ENCODE peak calls at places on chromosome 2, in ten cellular contexts. One of them, this sample, is unnamed.

GRCh38 chr2:186308347-186308746 is 177.7 kb upstream of the ZC3H15 start:
- DNase-seq in stimulated activated CD4-positive, alpha-beta T cell treated with anti-CD3 and anti-CD28 coated beads, TNF-alpha, amount 100 ng/mL, for 1 hour: no peak
- DNase-seq in hepatic stellate cell: no peak
- DNase-seq in stimulated activated CD8-positive, alpha-beta memory T cell treated with anti-CD3 and anti-CD28 coated beads, Interleukin-7, amount 100 ng/mL, for 24 hours: no peak
- DNase-seq in NCI-H2107: no peak
- DNase-seq in thyroid gland: no peak
- DNase-seq in frontal cortex: no peak
- DNase-seq in CD8-positive, alpha-beta T cell: no peak
- DNase-seq in GM10248: no peak
- DNase-seq in EH: no peak
- DNase-seq in this sample: no peak

GRCh38 chr2:159111346-159111922 is 143.0 kb downstream of the TANC1 start:
- DNase-seq in NCI-H2107: no peak
- DNase-seq in hepatic stellate cell: no peak
- DNase-seq in stimulated activated CD4-positive, alpha-beta T cell treated with anti-CD3 and anti-CD28 coated beads, TNF-alpha, amount 100 ng/mL, for 1 hour: no peak
- DNase-seq in frontal cortex: no peak
- DNase-seq in thyroid gland: no peak
- DNase-seq in stimulated activated CD8-positive, alpha-beta memory T cell treated with anti-CD3 and anti-CD28 coated beads, Interleukin-7, amount 100 ng/mL, for 24 hours: no peak
- DNase-seq in EH: peak
- DNase-seq in GM10248: no peak
- DNase-seq in CD8-positive, alpha-beta T cell: no peak
- DNase-seq in this sample: no peak

GRCh38 chr2:223688094-223688835 is 86.1 kb upstream of the SCG2 start:
- DNase-seq in NCI-H2107: no peak
- DNase-seq in hepatic stellate cell: no peak
- DNase-seq in stimulated activated CD4-positive, alpha-beta T cell treated with anti-CD3 and anti-CD28 coated beads, TNF-alpha, amount 100 ng/mL, for 1 hour: no peak
- DNase-seq in CD8-positive, alpha-beta T cell: no peak
- DNase-seq in thyroid gland: no peak
- DNase-seq in stimulated activated CD8-positive, alpha-beta memory T cell treated with anti-CD3 and anti-CD28 coated beads, Interleukin-7, amount 100 ng/mL, for 24 hours: no peak
- DNase-seq in GM10248: no peak
- DNase-seq in frontal cortex: no peak
- DNase-seq in EH: no peak
- DNase-seq in this sample: no peak

GRCh38 chr2:728165-728564 is 51.0 kb upstream of the TMEM18 start:
- DNase-seq in stimulated activated CD8-positive, alpha-beta memory T cell treated with anti-CD3 and anti-CD28 coated beads, Interleukin-7, amount 100 ng/mL, for 24 hours: no peak
- DNase-seq in hepatic stellate cell: no peak
- DNase-seq in frontal cortex: no peak
- DNase-seq in CD8-positive, alpha-beta T cell: no peak
- DNase-seq in EH: no peak
- DNase-seq in stimulated activated CD4-positive, alpha-beta T cell treated with anti-CD3 and anti-CD28 coated beads, TNF-alpha, amount 100 ng/mL, for 1 hour: no peak
- DNase-seq in NCI-H2107: no peak
- DNase-seq in GM10248: no peak
- DNase-seq in thyroid gland: no peak
- DNase-seq in this sample: no peak

GRCh38 chr2:29910960-29911359 is 10.4 kb downstream of the ALK start:
- DNase-seq in frontal cortex: no peak
- DNase-seq in CD8-positive, alpha-beta T cell: no peak
- DNase-seq in NCI-H2107: no peak
- DNase-seq in stimulated activated CD4-positive, alpha-beta T cell treated with anti-CD3 and anti-CD28 coated beads, TNF-alpha, amount 100 ng/mL, for 1 hour: no peak
- DNase-seq in thyroid gland: no peak
- DNase-seq in EH: no peak
- DNase-seq in hepatic stellate cell: no peak
- DNase-seq in GM10248: no peak
- DNase-seq in stimulated activated CD8-positive, alpha-beta memory T cell treated with anti-CD3 and anti-CD28 coated beads, Interleukin-7, amount 100 ng/mL, for 24 hours: no peak
- DNase-seq in this sample: no peak

GRCh38 chr2:142868281-142868762 is 9.1 kb upstream of the KYNU start:
- DNase-seq in frontal cortex: no peak
- DNase-seq in NCI-H2107: no peak
- DNase-seq in GM10248: no peak
- DNase-seq in stimulated activated CD8-positive, alpha-beta memory T cell treated with anti-CD3 and anti-CD28 coated beads, Interleukin-7, amount 100 ng/mL, for 24 hours: no peak
- DNase-seq in stimulated activated CD4-positive, alpha-beta T cell treated with anti-CD3 and anti-CD28 coated beads, TNF-alpha, amount 100 ng/mL, for 1 hour: no peak
- DNase-seq in EH: no peak
- DNase-seq in hepatic stellate cell: no peak
- DNase-seq in CD8-positive, alpha-beta T cell: no peak
- DNase-seq in thyroid gland: peak
- DNase-seq in this sample: no peak

GRCh38 chr2:152067823-152068222 is 31.0 kb downstream of the CACNB4 start:
- DNase-seq in thyroid gland: no peak
- DNase-seq in stimulated activated CD4-positive, alpha-beta T cell treated with anti-CD3 and anti-CD28 coated beads, TNF-alpha, amount 100 ng/mL, for 1 hour: no peak
- DNase-seq in stimulated activated CD8-positive, alpha-beta memory T cell treated with anti-CD3 and anti-CD28 coated beads, Interleukin-7, amount 100 ng/mL, for 24 hours: no peak
- DNase-seq in hepatic stellate cell: no peak
- DNase-seq in NCI-H2107: no peak
- DNase-seq in GM10248: no peak
- DNase-seq in EH: no peak
- DNase-seq in frontal cortex: no peak
- DNase-seq in CD8-positive, alpha-beta T cell: no peak
- DNase-seq in this sample: no peak

GRCh38 chr2:161946489-161947107 is 127.4 kb downstream of the DPP4 start:
- DNase-seq in CD8-positive, alpha-beta T cell: no peak
- DNase-seq in stimulated activated CD8-positive, alpha-beta memory T cell treated with anti-CD3 and anti-CD28 coated beads, Interleukin-7, amount 100 ng/mL, for 24 hours: no peak
- DNase-seq in hepatic stellate cell: no peak
- DNase-seq in thyroid gland: no peak
- DNase-seq in frontal cortex: no peak
- DNase-seq in GM10248: no peak
- DNase-seq in EH: peak
- DNase-seq in NCI-H2107: no peak
- DNase-seq in stimulated activated CD4-positive, alpha-beta T cell treated with anti-CD3 and anti-CD28 coated beads, TNF-alpha, amount 100 ng/mL, for 1 hour: no peak
- DNase-seq in this sample: peak

GRCh38 chr2:16662440-16662839 is 3.2 kb downstream of the CYRIA start:
- DNase-seq in EH: no peak
- DNase-seq in frontal cortex: no peak
- DNase-seq in stimulated activated CD4-positive, alpha-beta T cell treated with anti-CD3 and anti-CD28 coated beads, TNF-alpha, amount 100 ng/mL, for 1 hour: no peak
- DNase-seq in CD8-positive, alpha-beta T cell: no peak
- DNase-seq in GM10248: no peak
- DNase-seq in hepatic stellate cell: no peak
- DNase-seq in stimulated activated CD8-positive, alpha-beta memory T cell treated with anti-CD3 and anti-CD28 coated beads, Interleukin-7, amount 100 ng/mL, for 24 hours: no peak
- DNase-seq in NCI-H2107: no peak
- DNase-seq in thyroid gland: peak
- DNase-seq in this sample: no peak

GRCh38 chr2:67214585-67215184 is 182.4 kb upstream of the ETAA1 start:
- DNase-seq in stimulated activated CD4-positive, alpha-beta T cell treated with anti-CD3 and anti-CD28 coated beads, TNF-alpha, amount 100 ng/mL, for 1 hour: no peak
- DNase-seq in stimulated activated CD8-positive, alpha-beta memory T cell treated with anti-CD3 and anti-CD28 coated beads, Interleukin-7, amount 100 ng/mL, for 24 hours: no peak
- DNase-seq in thyroid gland: no peak
- DNase-seq in CD8-positive, alpha-beta T cell: no peak
- DNase-seq in NCI-H2107: no peak
- DNase-seq in GM10248: no peak
- DNase-seq in EH: no peak
- DNase-seq in frontal cortex: no peak
- DNase-seq in hepatic stellate cell: no peak
- DNase-seq in this sample: no peak

GRCh38 chr2:100422320-100422719 is 4.9 kb upstream of the CHST10 start:
- DNase-seq in CD8-positive, alpha-beta T cell: no peak
- DNase-seq in frontal cortex: peak
- DNase-seq in EH: peak
- DNase-seq in thyroid gland: peak
- DNase-seq in GM10248: no peak
- DNase-seq in NCI-H2107: no peak
- DNase-seq in hepatic stellate cell: peak
- DNase-seq in stimulated activated CD4-positive, alpha-beta T cell treated with anti-CD3 and anti-CD28 coated beads, TNF-alpha, amount 100 ng/mL, for 1 hour: no peak
- DNase-seq in stimulated activated CD8-positive, alpha-beta memory T cell treated with anti-CD3 and anti-CD28 coated beads, Interleukin-7, amount 100 ng/mL, for 24 hours: no peak
- DNase-seq in this sample: peak

GRCh38 chr2:150090031-150090430 is 397.4 kb downstream of the RND3 start:
- DNase-seq in CD8-positive, alpha-beta T cell: no peak
- DNase-seq in thyroid gland: no peak
- DNase-seq in NCI-H2107: no peak
- DNase-seq in frontal cortex: no peak
- DNase-seq in GM10248: no peak
- DNase-seq in EH: no peak
- DNase-seq in hepatic stellate cell: no peak
- DNase-seq in stimulated activated CD4-positive, alpha-beta T cell treated with anti-CD3 and anti-CD28 coated beads, TNF-alpha, amount 100 ng/mL, for 1 hour: no peak
- DNase-seq in stimulated activated CD8-positive, alpha-beta memory T cell treated with anti-CD3 and anti-CD28 coated beads, Interleukin-7, amount 100 ng/mL, for 24 hours: no peak
- DNase-seq in this sample: no peak

GRCh38 chr2:197229509-197230458 is 80.8 kb downstream of the ANKRD44 start:
- DNase-seq in stimulated activated CD4-positive, alpha-beta T cell treated with anti-CD3 and anti-CD28 coated beads, TNF-alpha, amount 100 ng/mL, for 1 hour: no peak
- DNase-seq in hepatic stellate cell: peak
- DNase-seq in EH: peak
- DNase-seq in stimulated activated CD8-positive, alpha-beta memory T cell treated with anti-CD3 and anti-CD28 coated beads, Interleukin-7, amount 100 ng/mL, for 24 hours: no peak
- DNase-seq in frontal cortex: no peak
- DNase-seq in NCI-H2107: no peak
- DNase-seq in CD8-positive, alpha-beta T cell: no peak
- DNase-seq in thyroid gland: no peak
- DNase-seq in GM10248: no peak
- DNase-seq in this sample: no peak

GRCh38 chr2:20182241-20182931 is 42.5 kb downstream of the SDC1 start:
- DNase-seq in CD8-positive, alpha-beta T cell: no peak
- DNase-seq in EH: peak
- DNase-seq in frontal cortex: no peak
- DNase-seq in GM10248: no peak
- DNase-seq in NCI-H2107: no peak
- DNase-seq in stimulated activated CD4-positive, alpha-beta T cell treated with anti-CD3 and anti-CD28 coated beads, TNF-alpha, amount 100 ng/mL, for 1 hour: no peak
- DNase-seq in thyroid gland: peak
- DNase-seq in hepatic stellate cell: peak
- DNase-seq in stimulated activated CD8-positive, alpha-beta memory T cell treated with anti-CD3 and anti-CD28 coated beads, Interleukin-7, amount 100 ng/mL, for 24 hours: no peak
- DNase-seq in this sample: no peak

GRCh38 chr2:194602750-194603149 is 1054.3 kb upstream of the SLC39A10 start:
- DNase-seq in EH: no peak
- DNase-seq in CD8-positive, alpha-beta T cell: no peak
- DNase-seq in stimulated activated CD4-positive, alpha-beta T cell treated with anti-CD3 and anti-CD28 coated beads, TNF-alpha, amount 100 ng/mL, for 1 hour: no peak
- DNase-seq in hepatic stellate cell: no peak
- DNase-seq in frontal cortex: no peak
- DNase-seq in GM10248: no peak
- DNase-seq in thyroid gland: no peak
- DNase-seq in NCI-H2107: no peak
- DNase-seq in stimulated activated CD8-positive, alpha-beta memory T cell treated with anti-CD3 and anti-CD28 coated beads, Interleukin-7, amount 100 ng/mL, for 24 hours: no peak
- DNase-seq in this sample: no peak

GRCh38 chr2:9663008-9663879 is 32.4 kb upstream of the YWHAQ start:
- DNase-seq in hepatic stellate cell: no peak
- DNase-seq in thyroid gland: no peak
- DNase-seq in stimulated activated CD4-positive, alpha-beta T cell treated with anti-CD3 and anti-CD28 coated beads, TNF-alpha, amount 100 ng/mL, for 1 hour: no peak
- DNase-seq in stimulated activated CD8-positive, alpha-beta memory T cell treated with anti-CD3 and anti-CD28 coated beads, Interleukin-7, amount 100 ng/mL, for 24 hours: no peak
- DNase-seq in NCI-H2107: no peak
- DNase-seq in EH: no peak
- DNase-seq in frontal cortex: no peak
- DNase-seq in CD8-positive, alpha-beta T cell: no peak
- DNase-seq in GM10248: peak
- DNase-seq in this sample: no peak

GRCh38 chr2:9811679-9812511 is 31.4 kb upstream of the TAF1B start:
- DNase-seq in EH: no peak
- DNase-seq in GM10248: no peak
- DNase-seq in NCI-H2107: no peak
- DNase-seq in thyroid gland: no peak
- DNase-seq in frontal cortex: no peak
- DNase-seq in CD8-positive, alpha-beta T cell: no peak
- DNase-seq in stimulated activated CD4-positive, alpha-beta T cell treated with anti-CD3 and anti-CD28 coated beads, TNF-alpha, amount 100 ng/mL, for 1 hour: no peak
- DNase-seq in hepatic stellate cell: no peak
- DNase-seq in stimulated activated CD8-positive, alpha-beta memory T cell treated with anti-CD3 and anti-CD28 coated beads, Interleukin-7, amount 100 ng/mL, for 24 hours: no peak
- DNase-seq in this sample: no peak

GRCh38 chr2:107719781-107720180 is 106.9 kb upstream of the RGPD4 start:
- DNase-seq in hepatic stellate cell: no peak
- DNase-seq in EH: no peak
- DNase-seq in stimulated activated CD4-positive, alpha-beta T cell treated with anti-CD3 and anti-CD28 coated beads, TNF-alpha, amount 100 ng/mL, for 1 hour: no peak
- DNase-seq in NCI-H2107: no peak
- DNase-seq in thyroid gland: no peak
- DNase-seq in stimulated activated CD8-positive, alpha-beta memory T cell treated with anti-CD3 and anti-CD28 coated beads, Interleukin-7, amount 100 ng/mL, for 24 hours: no peak
- DNase-seq in frontal cortex: no peak
- DNase-seq in CD8-positive, alpha-beta T cell: no peak
- DNase-seq in GM10248: no peak
- DNase-seq in this sample: no peak

GRCh38 chr2:72800491-72800890 is 25.3 kb downstream of the EXOC6B start:
- DNase-seq in hepatic stellate cell: no peak
- DNase-seq in EH: no peak
- DNase-seq in stimulated activated CD4-positive, alpha-beta T cell treated with anti-CD3 and anti-CD28 coated beads, TNF-alpha, amount 100 ng/mL, for 1 hour: no peak
- DNase-seq in frontal cortex: no peak
- DNase-seq in NCI-H2107: no peak
- DNase-seq in GM10248: no peak
- DNase-seq in stimulated activated CD8-positive, alpha-beta memory T cell treated with anti-CD3 and anti-CD28 coated beads, Interleukin-7, amount 100 ng/mL, for 24 hours: no peak
- DNase-seq in thyroid gland: no peak
- DNase-seq in CD8-positive, alpha-beta T cell: no peak
- DNase-seq in this sample: no peak

GRCh38 chr2:85231242-85231805 is 96.5 kb downstream of the TGOLN2 start:
- DNase-seq in frontal cortex: no peak
- DNase-seq in hepatic stellate cell: no peak
- DNase-seq in CD8-positive, alpha-beta T cell: no peak
- DNase-seq in EH: no peak
- DNase-seq in thyroid gland: no peak
- DNase-seq in stimulated activated CD8-positive, alpha-beta memory T cell treated with anti-CD3 and anti-CD28 coated beads, Interleukin-7, amount 100 ng/mL, for 24 hours: no peak
- DNase-seq in NCI-H2107: no peak
- DNase-seq in GM10248: no peak
- DNase-seq in stimulated activated CD4-positive, alpha-beta T cell treated with anti-CD3 and anti-CD28 coated beads, TNF-alpha, amount 100 ng/mL, for 1 hour: no peak
- DNase-seq in this sample: no peak